ENCODE peak calls at places on chromosomes 11 and 22, in six cellular contexts. B is kidney, U is dorsolateral prefrontal cortex, L is thyroid gland, E is aorta, F is astrocyte of the cerebellum. M is an unnamed sample.

GRCh38 chr11:134261626-134262488 is 8.5 kb downstream of the ACAD8 start:
- DNase-seq in B (no peak), U (no peak), L (no peak), E (no peak), F (peak), M (peak)

GRCh38 chr22:19518568-19519030 is 5.6 kb downstream of the CLDN5 start:
- DNase-seq in B (no peak), U (no peak), L (no peak), E (no peak), F (no peak), M (no peak)

GRCh38 chr11:33015621-33016551 is at the start of gene DEPDC7:
- DNase-seq in B (peak), U (peak), L (peak), E (peak), F (peak), M (peak)

GRCh38 chr11:56783448-56784041 is 35.0 kb upstream of the OR9G4 start:
- DNase-seq in B (no peak), U (no peak), L (no peak), E (no peak), F (peak), M (peak)

GRCh38 chr11:2426826-2427521 is 17.3 kb downstream of the TRPM5 start:
- DNase-seq in B (peak), U (no peak), L (peak), E (no peak), F (no peak), M (no peak)

GRCh38 chr11:44861829-44862545 is 88.7 kb downstream of the TP53I11 start:
- DNase-seq in B (peak), U (peak), L (peak), E (peak), F (peak), M (peak)

GRCh38 chr22:27431896-27432295 is 369.7 kb downstream of the MN1 start:
- DNase-seq in B (no peak), U (no peak), L (no peak), E (no peak), F (no peak), M (no peak)

GRCh38 chr22:37812869-37813678 is 5.3 kb downstream of the GCAT start:
- DNase-seq in B (no peak), U (no peak), L (no peak), E (no peak), F (no peak), M (no peak)

GRCh38 chr11:1178906-1179305 is 21.2 kb downstream of the MUC5AC start:
- DNase-seq in B (peak), U (no peak), L (no peak), E (peak), F (no peak), M (no peak)

GRCh38 chr11:2584812-2585565 is 114.8 kb downstream of the KCNQ1OT1 start:
- DNase-seq in B (peak), U (peak), L (peak), E (peak), F (no peak), M (no peak)

GRCh38 chr22:43884600-43885318 is 7.1 kb downstream of the PNPLA5 start:
- DNase-seq in B (peak), U (peak), L (peak), E (peak), F (no peak), M (no peak)

GRCh38 chr11:7967826-7968225 is 2.6 kb upstream of the NLRP10 start:
- DNase-seq in B (no peak), U (no peak), L (no peak), E (no peak), F (no peak), M (no peak)

GRCh38 chr11:76629133-76629852 is 41.3 kb downstream of the LRRC32 start:
- DNase-seq in B (peak), U (no peak), L (peak), E (peak), F (no peak), M (no peak)

GRCh38 chr22:31897842-31898241 is 46.5 kb upstream of the YWHAH start:
- DNase-seq in B (no peak), U (no peak), L (no peak), E (no peak), F (no peak), M (peak)

GRCh38 chr11:12717851-12718291 is 43.6 kb downstream of the TEAD1 start:
- DNase-seq in B (no peak), U (no peak), L (no peak), E (no peak), F (no peak), M (no peak)

GRCh38 chr11:44601471-44602370 is 36.3 kb downstream of the CD82 start:
- DNase-seq in B (no peak), U (no peak), L (no peak), E (no peak), F (no peak), M (no peak)

GRCh38 chr11:37108436-37109204 is 510.6 kb upstream of the RAG2 start:
- DNase-seq in B (no peak), U (no peak), L (no peak), E (no peak), F (no peak), M (no peak)

GRCh38 chr11:23897453-23898289 is 599.2 kb upstream of the LUZP2 start:
- DNase-seq in B (no peak), U (no peak), L (no peak), E (no peak), F (peak), M (peak)

GRCh38 chr11:57073121-57073520 is 84.4 kb downstream of the OR5AK2 start:
- DNase-seq in B (no peak), U (no peak), L (no peak), E (no peak), F (no peak), M (no peak)

GRCh38 chr22:49936018-49936972 is 17.9 kb downstream of the CRELD2 start:
- DNase-seq in B (peak), U (peak), L (peak), E (peak), F (peak), M (peak)

GRCh38 chr11:86370171-86370570 is 4.5 kb upstream of the CCDC81 start:
- DNase-seq in B (no peak), U (no peak), L (no peak), E (no peak), F (no peak), M (no peak)

GRCh38 chr11:131370901-131371790 is 731 bp downstream of the NTM start:
- DNase-seq in B (no peak), U (no peak), L (no peak), E (no peak), F (no peak), M (no peak)
- H3K4me3 ChIP-seq in B (no peak), U (peak), L (peak), E (no peak), F (peak), M (peak)

GRCh38 chr22:33035276-33035863 is 22.8 kb downstream of the SYN3 start:
- DNase-seq in B (no peak), U (no peak), L (no peak), E (no peak), F (no peak), M (no peak)

GRCh38 chr22:33038131-33038772 is 19.9 kb downstream of the SYN3 start:
- DNase-seq in B (no peak), U (peak), L (no peak), E (no peak), F (no peak), M (no peak)

GRCh38 chr22:33034753-33035152 is 23.4 kb downstream of the SYN3 start:
- DNase-seq in B (no peak), U (no peak), L (no peak), E (no peak), F (no peak), M (no peak)

GRCh38 chr22:33036881-33037280 is 21.3 kb downstream of the SYN3 start:
- DNase-seq in B (no peak), U (no peak), L (no peak), E (no peak), F (no peak), M (no peak)

GRCh38 chr22:33038836-33039235 is 19.3 kb downstream of the SYN3 start:
- DNase-seq in B (no peak), U (no peak), L (no peak), E (no peak), F (no peak), M (no peak)
- H3K4me3 ChIP-seq in B (no peak), U (no peak), L (no peak), E (no peak), F (no peak), M (no peak)

GRCh38 chr22:45239378-45240136 is 1.1 kb downstream of the KIAA0930 start:
- DNase-seq in B (peak), U (no peak), L (no peak), E (no peak), F (no peak), M (no peak)
- H3K4me3 ChIP-seq in B (peak), U (peak), L (no peak), E (peak), F (peak), M (peak)

DNA sequence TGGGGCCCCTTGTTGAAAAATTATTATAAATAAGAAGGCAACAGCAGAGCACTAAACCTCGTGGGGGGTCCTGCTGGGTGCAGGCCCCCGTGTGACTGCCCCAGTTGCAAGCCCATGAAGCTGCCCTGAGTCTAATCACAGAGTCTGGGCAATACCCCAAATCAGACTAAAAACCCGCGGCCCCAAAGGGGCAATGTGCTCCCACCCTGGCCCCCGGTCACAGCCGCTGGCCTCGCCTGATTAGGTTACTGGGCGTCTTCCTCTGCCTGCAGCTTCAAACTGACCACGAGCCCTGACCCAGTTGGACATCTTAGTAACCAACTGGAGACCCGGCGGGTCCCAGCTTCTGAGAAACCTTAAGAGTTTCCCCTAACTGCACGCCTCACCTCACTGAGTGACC is 1.6 kb downstream of the CXCR5 start:
- DNase-seq in B (no peak), U (no peak), L (no peak), E (no peak), F (no peak), M (no peak)
- H3K4me3 ChIP-seq in B (no peak), U (no peak), L (no peak), E (no peak), F (no peak), M (no peak)

DNA sequence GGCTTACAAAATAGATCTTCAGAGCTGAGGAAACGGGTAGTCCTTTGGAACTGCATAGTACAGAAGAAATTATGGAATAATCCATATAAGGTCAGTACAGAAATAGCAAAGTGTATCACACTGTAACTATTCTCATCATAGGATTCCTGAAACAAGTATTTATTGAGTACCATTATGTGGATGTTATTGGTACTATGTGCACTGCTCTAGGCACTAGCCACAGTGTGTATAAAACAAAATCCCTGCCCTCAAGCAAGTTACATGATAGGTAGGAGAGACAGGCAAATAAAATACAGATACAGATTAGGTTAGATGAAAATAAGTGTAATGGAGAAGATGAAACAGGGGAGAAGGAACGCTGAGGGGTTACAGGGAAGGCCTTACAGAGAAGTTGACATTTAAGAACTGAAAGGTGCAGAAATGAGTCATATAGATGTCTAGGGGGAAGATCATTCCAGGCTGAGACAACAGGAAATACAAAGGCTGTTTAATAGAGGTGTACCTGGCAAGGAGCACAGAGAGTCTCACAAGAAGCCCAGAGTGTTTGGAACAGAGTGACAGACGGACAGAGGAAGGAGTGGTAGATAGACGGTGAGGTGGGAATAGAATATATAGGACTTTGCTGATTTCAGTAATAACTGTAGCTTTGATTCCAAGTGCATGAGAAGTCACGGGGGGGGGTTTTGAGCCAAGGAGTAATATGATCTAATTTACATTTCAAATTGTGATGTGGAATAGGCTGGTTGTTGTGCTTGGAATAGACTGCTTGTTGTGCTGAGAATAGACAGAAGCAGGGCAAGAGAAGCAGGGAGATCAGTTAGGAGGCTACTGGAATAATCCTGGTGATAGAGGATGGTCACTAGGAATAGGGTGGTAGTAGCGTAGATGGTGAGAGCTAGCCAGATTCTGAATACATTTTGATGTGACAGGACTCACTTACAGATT is 13.7 kb downstream of the RNF141 start:
- DNase-seq in B (no peak), U (no peak), L (no peak), E (no peak), F (no peak), M (no peak)
- H3K4me3 ChIP-seq in B (no peak), U (no peak), L (no peak), E (no peak), F (no peak), M (no peak)

GRCh38 chr11:17923213-17923612 is 89.6 kb downstream of the SERGEF start:
- DNase-seq in B (no peak), U (no peak), L (peak), E (no peak), F (peak), M (no peak)

GRCh38 chr11:17922474-17922788 is 90.4 kb downstream of the SERGEF start:
- DNase-seq in B (no peak), U (no peak), L (no peak), E (no peak), F (no peak), M (no peak)

GRCh38 chr11:17921620-17922473 is 91.0 kb downstream of the SERGEF start:
- DNase-seq in B (no peak), U (no peak), L (peak), E (no peak), F (no peak), M (peak)

GRCh38 chr11:17927041-17927440 is 85.8 kb downstream of the SERGEF start:
- DNase-seq in B (no peak), U (no peak), L (no peak), E (no peak), F (no peak), M (no peak)

DNA sequence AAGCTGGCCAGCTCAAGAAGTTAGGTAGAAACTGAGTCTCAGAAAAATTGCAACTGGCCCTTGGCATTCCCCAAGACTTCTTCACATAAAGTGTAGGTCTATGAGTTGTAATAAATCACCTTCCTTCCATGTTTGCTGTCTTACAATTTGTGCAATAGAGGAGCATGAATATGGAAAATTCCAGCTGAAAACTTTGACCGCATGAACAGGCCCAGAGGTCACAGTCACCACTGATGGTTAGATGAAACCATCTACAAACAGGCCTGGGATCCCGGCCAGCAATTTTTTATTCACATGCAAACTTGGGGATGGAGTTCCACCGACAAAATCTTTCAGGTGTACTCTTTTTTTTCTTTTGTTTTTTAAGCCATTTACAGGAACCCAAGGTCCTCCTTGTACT is 88.1 kb downstream of the SERGEF start:
- DNase-seq in B (no peak), U (no peak), L (no peak), E (no peak), F (no peak), M (no peak)
- H3K4me3 ChIP-seq in B (no peak), U (no peak), L (no peak), E (no peak), F (no peak), M (no peak)

GRCh38 chr22:30243671-30244465 is 2.7 kb downstream of the LIF start:
- DNase-seq in B (no peak), U (no peak), L (no peak), E (no peak), F (no peak), M (no peak)
- H3K4me3 ChIP-seq in B (no peak), U (no peak), L (no peak), E (no peak), F (peak), M (no peak)

GRCh38 chr22:36356708-36357694 is 30.8 kb downstream of the MYH9 start:
- DNase-seq in B (peak), U (no peak), L (no peak), E (no peak), F (no peak), M (no peak)

GRCh38 chr22:36352775-36353507 is 34.8 kb downstream of the MYH9 start:
- DNase-seq in B (no peak), U (no peak), L (peak), E (peak), F (peak), M (peak)

GRCh38 chr22:36351921-36352774 is 35.6 kb downstream of the MYH9 start:
- DNase-seq in B (peak), U (no peak), L (no peak), E (no peak), F (no peak), M (no peak)

GRCh38 chr22:36355894-36356293 is 31.9 kb downstream of the MYH9 start:
- DNase-seq in B (no peak), U (no peak), L (no peak), E (no peak), F (no peak), M (no peak)

GRCh38 chr22:36355362-36355761 is 32.4 kb downstream of the MYH9 start:
- DNase-seq in B (no peak), U (no peak), L (no peak), E (no peak), F (no peak), M (no peak)
- H3K4me3 ChIP-seq in B (no peak), U (peak), L (no peak), E (no peak), F (no peak), M (no peak)

DNA sequence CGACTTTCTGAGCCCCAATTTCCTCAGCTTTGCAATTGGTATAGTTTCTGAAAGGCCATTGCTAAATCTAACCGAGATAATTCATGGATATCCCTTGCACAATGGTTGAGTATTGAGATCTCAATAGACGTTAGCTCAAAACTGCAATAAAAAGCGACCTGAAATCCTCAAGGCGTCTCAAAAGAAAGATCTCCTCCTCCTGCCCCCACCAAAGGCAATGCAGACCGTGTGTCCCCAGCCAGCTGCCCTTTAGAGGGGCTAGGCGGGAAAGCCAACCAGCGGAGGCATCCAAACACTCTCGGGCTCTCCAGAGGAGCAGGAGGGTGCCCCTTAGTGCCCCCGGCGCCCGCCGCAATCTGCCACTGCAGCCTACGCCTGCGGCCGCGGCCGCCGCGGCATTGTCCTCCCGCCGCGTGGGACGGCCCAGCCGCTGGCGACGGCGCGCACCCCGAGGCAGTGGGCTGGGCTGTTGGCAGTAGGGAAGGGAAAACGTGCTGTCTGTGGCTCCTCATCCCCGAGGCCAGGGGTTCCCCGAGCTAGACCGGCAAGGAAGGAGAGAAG is 1.4 kb upstream of the SLC6A5 start:
- DNase-seq in B (no peak), U (no peak), L (no peak), E (no peak), F (no peak), M (no peak)
- H3K4me3 ChIP-seq in B (no peak), U (no peak), L (no peak), E (no peak), F (no peak), M (no peak)

DNA sequence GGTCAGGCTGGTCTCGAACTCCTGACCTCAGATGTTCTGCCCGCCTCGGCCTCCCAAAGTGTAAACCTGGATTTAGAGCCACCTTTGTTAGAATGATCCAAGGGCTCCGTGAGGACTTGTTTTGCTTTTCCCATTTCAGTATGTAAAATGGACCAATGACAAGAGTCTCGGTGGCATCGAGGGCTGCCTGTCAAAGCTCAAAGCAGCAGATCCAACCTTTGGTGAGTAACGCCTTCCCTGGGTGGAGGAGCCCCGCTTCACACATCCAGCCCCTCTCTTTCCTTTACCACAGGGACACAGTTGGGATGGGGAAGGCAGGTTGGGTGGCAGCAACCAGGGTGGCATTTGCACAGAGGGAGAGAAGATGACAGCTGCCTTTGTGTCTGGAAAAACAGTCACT is 4.4 kb downstream of the TTC38 start:
- DNase-seq in B (no peak), U (no peak), L (no peak), E (no peak), F (no peak), M (no peak)
- H3K4me3 ChIP-seq in B (no peak), U (no peak), L (no peak), E (no peak), F (no peak), M (no peak)